ENCODE peak calls at places on chromosomes 2 and 18, in eight cellular contexts. X, U, K, E, W, B, V and L are unnamed samples.
A peak's percentile ranks its signal among the peaks of the same experiment; 100 is the strongest.

GRCh38 chr2:36277146-36277808 is 78.3 kb upstream of the CRIM1 start:
- DNase-seq in X (peak; percentile 46), U (no peak), K (no peak), E (peak; percentile 63), W (peak; percentile 95), B (no peak), V (peak; percentile 45), L (peak; percentile 79)

GRCh38 chr2:8142456-8142855 is 539.4 kb upstream of the ID2 start:
- DNase-seq in X (no peak), U (no peak), K (no peak), E (no peak), W (no peak), B (no peak), V (no peak), L (no peak)

GRCh38 chr18:2923464-2923863 is 76.7 kb downstream of the EMILIN2 start:
- DNase-seq in X (no peak), U (no peak), K (no peak), E (no peak), W (no peak), B (no peak), V (peak; percentile 14), L (no peak)

GRCh38 chr2:206083602-206084467 is 2.1 kb downstream of the INO80D start:
- DNase-seq in X (no peak), U (no peak), K (no peak), E (peak; percentile 18), W (no peak), B (peak; percentile 24), V (peak; percentile 7), L (no peak)

GRCh38 chr2:145992572-145992971 is 1472.7 kb upstream of the ZEB2 start:
- DNase-seq in X (no peak), U (no peak), K (no peak), E (no peak), W (no peak), B (no peak), V (no peak), L (no peak)

GRCh38 chr2:71578665-71579371 is 125.5 kb downstream of the DYSF start:
- DNase-seq in X (peak; percentile 3), U (no peak), K (no peak), E (no peak), W (peak; percentile 31), B (peak; percentile 40), V (peak; percentile 76), L (no peak)

GRCh38 chr18:37328946-37329719 is 236.5 kb downstream of the CELF4 start:
- DNase-seq in X (no peak), U (no peak), K (no peak), E (no peak), W (no peak), B (no peak), V (no peak), L (no peak)

GRCh38 chr2:146624429-146624828 is 1220.4 kb upstream of the ACVR2A start:
- DNase-seq in X (no peak), U (no peak), K (no peak), E (no peak), W (no peak), B (no peak), V (no peak), L (no peak)

GRCh38 chr2:34012728-34013302 is 413.7 kb upstream of the FAM98A start:
- DNase-seq in X (no peak), U (peak; percentile 28), K (peak; percentile 91), E (peak; percentile 73), W (peak; percentile 62), B (peak; percentile 75), V (peak; percentile 21), L (no peak)

GRCh38 chr18:49473721-49474120 is 13.3 kb upstream of the DYM start:
- DNase-seq in X (no peak), U (no peak), K (peak; percentile 65), E (no peak), W (no peak), B (no peak), V (no peak), L (no peak)

GRCh38 chr18:79477711-79478483 is 82.2 kb downstream of the NFATC1 start:
- DNase-seq in X (no peak), U (peak; percentile 11), K (no peak), E (no peak), W (no peak), B (no peak), V (no peak), L (no peak)

GRCh38 chr2:240477916-240478315 is 42.5 kb downstream of the GPC1 start:
- DNase-seq in X (no peak), U (no peak), K (peak; percentile 11), E (no peak), W (no peak), B (no peak), V (no peak), L (no peak)

DNA sequence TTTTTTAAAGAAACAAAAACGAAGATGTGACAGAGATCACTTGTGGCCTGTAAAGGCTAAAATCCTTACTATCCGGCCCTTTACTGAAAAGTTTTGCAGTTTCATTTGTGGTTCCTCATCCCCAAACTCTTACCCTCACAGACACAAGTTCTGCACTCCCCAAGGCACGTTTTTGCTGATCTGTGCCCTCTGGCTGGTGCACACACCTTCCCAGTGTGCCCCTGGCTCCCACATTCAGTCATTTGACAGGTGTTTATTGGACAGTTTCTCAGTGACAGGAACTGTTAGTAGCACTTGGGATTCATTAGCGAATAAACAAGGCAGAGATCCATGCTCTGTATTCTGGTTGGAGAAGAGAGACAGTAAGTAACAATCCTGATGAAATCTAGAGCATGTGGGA is 22.8 kb downstream of the ZAP70 start:
- DNase-seq in X (no peak), U (no peak), K (no peak), E (no peak), W (no peak), B (no peak), V (no peak), L (no peak)
- TF ChIP-seq CTCF in X (no peak), U (no peak), K (no peak), E (no peak), W (no peak), B (no peak), V (no peak), L (no peak)

DNA sequence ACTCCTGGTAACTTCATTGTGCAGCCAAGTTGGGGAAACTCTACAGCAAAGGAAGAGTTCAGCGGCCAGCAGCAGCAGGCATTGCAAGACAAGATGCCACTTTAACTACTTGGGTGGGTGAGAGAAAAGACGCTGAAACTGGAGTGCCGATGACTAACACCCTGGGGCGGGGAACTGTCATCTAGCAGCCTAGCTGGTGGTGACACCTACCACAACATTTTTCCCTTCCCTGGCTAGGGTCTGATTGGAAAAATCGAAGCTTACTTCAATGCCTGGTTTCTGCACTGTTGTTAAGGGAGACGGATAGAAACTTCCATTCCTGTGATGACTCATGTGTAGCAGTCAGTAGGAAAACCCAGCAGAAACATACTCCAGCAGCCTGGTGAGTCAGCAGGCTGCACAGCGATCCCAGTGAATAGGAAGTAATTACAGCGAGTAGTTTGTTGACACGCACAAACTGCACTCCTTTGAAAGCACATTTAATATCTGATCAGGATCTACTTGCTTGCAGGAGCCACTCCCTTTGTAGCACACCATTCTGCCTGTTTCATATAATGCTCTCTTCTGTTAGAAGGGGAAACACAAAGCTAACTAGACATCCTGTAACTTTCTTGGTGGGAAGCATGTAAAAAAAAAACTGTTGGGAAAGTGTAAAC is 62.1 kb upstream of the MAPRE2 start:
- DNase-seq in X (peak; percentile 73), U (peak; percentile 35), K (peak; percentile 11), E (peak; percentile 87), W (peak; percentile 97), B (peak; percentile 82), V (peak; percentile 92), L (peak; percentile 78)
- H3K4me3 ChIP-seq in X (peak overlapping the region; percentile 74), U (peak overlapping the region; percentile 26), K (peak overlapping the region; percentile 75), E (peak overlapping the region; percentile 57), W (peak overlapping the region; percentile 76), B (no peak overlapping the region), V (peak overlapping the region; percentile 68), L (peak overlapping the region; percentile 64)

GRCh38 chr2:98730053-98730850 is 680 bp downstream of the MGAT4A start:
- DNase-seq in X (no peak), U (peak; percentile 53), K (peak; percentile 44), E (peak; percentile 10), W (no peak), B (peak; percentile 77), V (no peak), L (no peak)

GRCh38 chr2:98732430-98733051 is 1.6 kb upstream of the MGAT4A start:
- DNase-seq in X (no peak), U (no peak), K (no peak), E (no peak), W (no peak), B (no peak), V (no peak), L (no peak)

GRCh38 chr2:98729652-98730051 is 1.3 kb downstream of the MGAT4A start:
- DNase-seq in X (no peak), U (no peak), K (no peak), E (no peak), W (no peak), B (no peak), V (no peak), L (no peak)

GRCh38 chr2:98731709-98732349 is 897 bp upstream of the MGAT4A start:
- DNase-seq in X (no peak), U (no peak), K (no peak), E (no peak), W (no peak), B (no peak), V (no peak), L (no peak)

DNA sequence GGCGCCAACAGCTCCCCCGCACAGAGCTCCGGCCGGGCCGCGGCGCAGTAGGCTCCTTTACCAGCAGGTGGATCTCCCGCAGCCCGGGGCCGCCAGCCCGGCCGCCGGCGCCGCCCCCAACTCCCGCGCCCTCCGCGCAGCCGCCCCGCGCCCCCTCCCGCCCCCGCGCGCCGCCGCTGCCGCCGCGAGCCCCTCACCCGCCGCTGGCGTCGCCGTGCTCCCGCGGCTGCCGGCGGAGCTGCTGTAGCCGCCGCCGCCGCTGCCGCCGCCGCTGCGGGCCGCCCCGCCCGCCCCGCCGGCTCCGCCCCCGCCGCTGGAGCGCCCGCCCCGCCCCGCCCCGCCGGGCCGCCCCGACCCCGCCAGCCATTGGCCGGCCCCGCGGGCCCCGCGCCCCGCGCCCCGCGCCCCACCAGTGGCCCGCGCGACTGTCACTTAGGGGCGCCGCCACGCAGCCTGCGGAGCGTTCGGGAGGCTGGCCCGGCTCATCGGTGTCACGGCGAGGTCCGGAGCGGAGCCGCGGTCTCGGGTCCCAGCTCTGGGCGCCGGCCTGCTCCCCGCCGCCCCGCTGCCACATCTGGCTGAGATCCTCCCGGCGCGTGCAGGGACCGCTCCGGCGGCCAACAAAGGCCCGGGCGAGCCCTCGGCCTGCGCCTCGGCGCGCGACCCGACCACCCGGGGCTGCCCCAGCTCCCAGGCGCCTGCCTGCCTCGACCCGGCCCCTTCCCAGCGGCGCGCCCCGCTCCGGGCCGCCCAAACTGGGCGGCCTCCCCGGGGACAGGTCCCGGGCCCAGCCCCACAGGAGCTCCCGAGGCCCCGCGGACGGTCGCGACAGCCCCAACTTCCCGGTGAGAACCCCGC is at the start of gene MGAT4A:
- DNase-seq in X (no peak), U (peak; percentile 70), K (peak; percentile 55), E (peak; percentile 41), W (no peak), B (peak; percentile 88), V (peak; percentile 47), L (no peak)
- TF ChIP-seq CTCF in X (no peak), U (no peak), K (peak; percentile 19), E (no peak), W (no peak), B (peak; percentile 12), V (no peak), L (no peak)

DNA sequence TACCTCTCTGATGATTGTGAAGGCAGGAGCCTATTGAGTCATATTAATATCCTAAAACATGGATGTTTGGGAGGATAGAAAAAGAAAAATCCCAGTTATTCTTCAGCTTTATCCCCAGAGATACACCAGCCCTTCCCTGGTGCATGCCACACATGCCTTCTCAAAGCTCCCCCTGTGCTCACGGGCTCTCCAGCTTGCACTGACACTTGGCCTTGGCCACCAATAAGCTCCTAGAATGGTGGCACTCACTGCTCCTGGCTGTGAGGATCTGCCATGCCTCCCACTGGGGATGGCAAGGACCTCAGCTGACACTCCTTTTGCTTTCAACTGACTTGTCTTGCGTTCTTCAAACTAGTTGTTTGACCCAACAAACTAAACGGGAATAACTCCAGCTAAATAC is 15.9 kb downstream of the SLC14A1 start:
- DNase-seq in X (no peak), U (no peak), K (no peak), E (no peak), W (no peak), B (no peak), V (no peak), L (no peak)
- H3K4me3 ChIP-seq in X (no peak overlapping the region), U (no peak overlapping the region), K (no peak overlapping the region), E (no peak overlapping the region), W (no peak overlapping the region), B (no peak overlapping the region), V (no peak overlapping the region), L (no peak overlapping the region)